ENCODE peak calls at places on chromosomes 13 and 19, in nine cellular contexts. N is stimulated activated CD4-positive, alpha-beta T cell treated with anti-CD3 and anti-CD28 coated beads, TNF-alpha, amount 100 ng/mL, for 4 hours; R is colonic mucosa; G is GM03348; H is HS-27A; C is HEK293T; B is HCEC 1CT; M is amygdala; Q is fibroblast of lung. I is an unnamed sample.

GRCh38 chr19:48418317-48419064 is 25.0 kb downstream of the GRIN2D start:
- DNase-seq in N (no peak), Q (no peak), B (no peak), M (no peak), C (no peak), H (no peak), R (no peak), G (no peak), I (no peak)

GRCh38 chr13:95509521-95510315 is 42.8 kb upstream of the CLDN10 start:
- DNase-seq in H (no peak), C (no peak), Q (no peak), N (no peak), G (peak), B (peak), M (no peak), R (no peak), I (no peak)

GRCh38 chr13:23956106-23956505 is 58.8 kb upstream of the C1QTNF9B start:
- DNase-seq in M (no peak), N (no peak), R (peak), B (peak), C (no peak), H (no peak), G (peak), Q (peak), I (peak)

GRCh38 chr19:1491849-1492170 is 829 bp downstream of the REEP6 start:
- DNase-seq in R (no peak), N (no peak), Q (no peak), M (no peak), H (no peak), B (no peak), G (no peak), C (no peak), I (no peak)

GRCh38 chr19:41926028-41926860 is 2.0 kb downstream of the ERFL start:
- DNase-seq in G (no peak), Q (no peak), R (no peak), N (no peak), M (no peak), H (no peak), C (no peak), B (no peak), I (no peak)

GRCh38 chr19:4053423-4054324 is 13.0 kb downstream of the ZBTB7A start:
- DNase-seq in R (peak), B (no peak), N (no peak), H (no peak), C (no peak), M (no peak), Q (no peak), G (no peak), I (no peak)

GRCh38 chr13:38577048-38577447 is 109.8 kb upstream of the FREM2 start:
- DNase-seq in H (no peak), Q (peak), N (no peak), C (no peak), G (peak), R (no peak), M (no peak), B (peak), I (peak)

GRCh38 chr19:16013181-16013850 is 63.0 kb upstream of the TPM4 start:
- DNase-seq in N (no peak), B (no peak), H (no peak), Q (no peak), M (no peak), C (no peak), R (no peak), G (no peak), I (no peak)

GRCh38 chr19:50417850-50418185 is 920 bp upstream of the SPIB start:
- DNase-seq in C (no peak), B (no peak), M (no peak), N (no peak), Q (no peak), G (no peak), R (no peak), H (no peak), I (no peak)

GRCh38 chr19:50925734-50926133 is 14.5 kb upstream of the KLK4 start:
- DNase-seq in Q (no peak), R (no peak), C (no peak), M (no peak), H (no peak), G (no peak), B (no peak), N (no peak), I (no peak)

GRCh38 chr19:41570639-41571112 is 5.3 kb upstream of the CEACAM21 start:
- DNase-seq in N (peak), H (peak), M (no peak), R (peak), C (peak), Q (peak), B (peak), G (peak), I (peak)

GRCh38 chr19:17170538-17171297 is 44.4 kb upstream of the USE1 start:
- DNase-seq in Q (no peak), R (no peak), N (no peak), M (no peak), G (no peak), C (no peak), B (no peak), H (no peak), I (no peak)

GRCh38 chr13:32153056-32153455 is 121.5 kb downstream of the FRY start:
- DNase-seq in Q (peak), G (peak), C (no peak), R (no peak), N (no peak), M (no peak), H (no peak), B (peak), I (no peak)

GRCh38 chr13:38366954-38367645 is 17.4 kb downstream of the UFM1 start:
- DNase-seq in N (no peak), M (no peak), C (no peak), G (peak), B (peak), H (no peak), R (no peak), Q (peak), I (no peak)

GRCh38 chr13:100063333-100063732 is 25.6 kb upstream of the PCCA start:
- DNase-seq in M (no peak), R (no peak), H (no peak), Q (peak), B (peak), N (no peak), G (no peak), C (no peak), I (no peak)